ENCODE peak calls at places on chromosome 15, in eight cellular contexts. One of them, this sample, is unnamed.

GRCh38 chr15:77064539-77065308 is 6.2 kb downstream of the TSPAN3 start:
- DNase-seq in left ventricle myocardium inferior: no peak
- DNase-seq in Caco-2: no peak
- DNase-seq in right atrium auricular region: no peak
- DNase-seq in endodermal cell: no peak
- DNase-seq in body of pancreas: no peak
- DNase-seq in neural progenitor cell: no peak
- DNase-seq in K562: peak; percentile 20
- DNase-seq in this sample: no peak

GRCh38 chr15:90873998-90874605 is 5.7 kb downstream of the FURIN start:
- DNase-seq in endodermal cell: peak; percentile 81
- DNase-seq in neural progenitor cell: peak; percentile 61
- DNase-seq in body of pancreas: peak; percentile 87
- DNase-seq in Caco-2: peak; percentile 92
- DNase-seq in right atrium auricular region: no peak
- DNase-seq in K562: peak; percentile 60
- DNase-seq in left ventricle myocardium inferior: no peak
- DNase-seq in this sample: peak; percentile 86

GRCh38 chr15:62071711-62072308 is 5.0 kb downstream of the C2CD4A start:
- DNase-seq in endodermal cell: no peak
- DNase-seq in body of pancreas: no peak
- DNase-seq in K562: peak; percentile 34
- DNase-seq in neural progenitor cell: peak; percentile 56
- DNase-seq in left ventricle myocardium inferior: no peak
- DNase-seq in right atrium auricular region: no peak
- DNase-seq in Caco-2: no peak
- DNase-seq in this sample: peak; percentile 54

GRCh38 chr15:45434168-45434567 is 55.8 kb upstream of the GATM start:
- DNase-seq in K562: no peak
- DNase-seq in left ventricle myocardium inferior: no peak
- DNase-seq in right atrium auricular region: no peak
- DNase-seq in Caco-2: no peak
- DNase-seq in endodermal cell: no peak
- DNase-seq in body of pancreas: no peak
- DNase-seq in neural progenitor cell: no peak
- DNase-seq in this sample: no peak

GRCh38 chr15:56869573-56869972 is 48.9 kb upstream of the TCF12 start:
- DNase-seq in neural progenitor cell: peak; percentile 57
- DNase-seq in Caco-2: peak; percentile 31
- DNase-seq in body of pancreas: peak; percentile 49
- DNase-seq in right atrium auricular region: no peak
- DNase-seq in endodermal cell: peak; percentile 66
- DNase-seq in left ventricle myocardium inferior: peak; percentile 37
- DNase-seq in K562: no peak
- DNase-seq in this sample: no peak

GRCh38 chr15:90201150-90201943 is at the start of gene SEMA4B:
- DNase-seq in body of pancreas: peak; percentile 73
- DNase-seq in K562: peak; percentile 89
- DNase-seq in endodermal cell: peak; percentile 93
- DNase-seq in neural progenitor cell: peak; percentile 95
- DNase-seq in right atrium auricular region: no peak
- DNase-seq in Caco-2: peak; percentile 58
- DNase-seq in left ventricle myocardium inferior: peak; percentile 76
- DNase-seq in this sample: peak; percentile 99

GRCh38 chr15:82655606-82656005 is 8.4 kb upstream of the CPEB1 start:
- DNase-seq in neural progenitor cell: no peak
- DNase-seq in right atrium auricular region: no peak
- DNase-seq in body of pancreas: no peak
- DNase-seq in left ventricle myocardium inferior: no peak
- DNase-seq in K562: no peak
- DNase-seq in endodermal cell: no peak
- DNase-seq in Caco-2: no peak
- DNase-seq in this sample: no peak

GRCh38 chr15:78035319-78035718 is 42.2 kb downstream of the TBC1D2B start:
- DNase-seq in right atrium auricular region: no peak
- DNase-seq in K562: no peak
- DNase-seq in endodermal cell: no peak
- DNase-seq in Caco-2: no peak
- DNase-seq in neural progenitor cell: no peak
- DNase-seq in body of pancreas: no peak
- DNase-seq in left ventricle myocardium inferior: no peak
- DNase-seq in this sample: no peak

GRCh38 chr15:63593705-63594671 is 3.2 kb upstream of the FBXL22 start:
- DNase-seq in Caco-2: no peak
- DNase-seq in K562: no peak
- DNase-seq in left ventricle myocardium inferior: no peak
- DNase-seq in endodermal cell: no peak
- DNase-seq in body of pancreas: no peak
- DNase-seq in neural progenitor cell: no peak
- DNase-seq in right atrium auricular region: no peak
- DNase-seq in this sample: no peak

GRCh38 chr15:40918146-40918798 is 10.9 kb upstream of the DLL4 start:
- DNase-seq in K562: no peak
- DNase-seq in body of pancreas: no peak
- DNase-seq in right atrium auricular region: no peak
- DNase-seq in endodermal cell: no peak
- DNase-seq in neural progenitor cell: no peak
- DNase-seq in left ventricle myocardium inferior: no peak
- DNase-seq in Caco-2: no peak
- DNase-seq in this sample: no peak

DNA sequence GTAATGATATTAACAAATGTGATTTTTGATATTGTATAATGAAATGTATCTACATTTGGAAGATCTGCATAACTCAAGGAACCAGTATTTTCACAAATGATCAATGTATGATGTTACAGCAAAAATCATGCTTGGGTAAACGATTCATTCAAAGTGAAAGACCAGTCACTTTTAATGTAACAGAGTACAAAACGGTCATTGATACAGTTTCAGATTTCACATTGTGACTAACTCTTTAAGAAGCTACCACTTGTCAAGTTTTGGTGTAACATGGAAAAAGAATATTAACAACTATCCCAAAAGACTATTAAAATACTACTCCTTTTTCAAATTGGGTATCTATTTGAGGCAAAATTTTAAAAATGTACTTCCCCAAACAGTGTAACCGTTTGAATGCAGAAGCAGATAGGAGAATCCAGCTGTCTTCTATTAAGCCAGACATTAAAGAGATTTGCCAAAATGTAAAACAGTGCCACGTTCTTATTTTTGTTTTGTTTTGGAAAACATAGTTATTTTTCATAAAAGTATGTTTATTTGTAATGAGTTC is 31.7 kb downstream of the AKAP13 start:
- DNase-seq in right atrium auricular region: no peak
- DNase-seq in endodermal cell: no peak
- DNase-seq in left ventricle myocardium inferior: no peak
- DNase-seq in K562: no peak
- DNase-seq in Caco-2: no peak
- DNase-seq in neural progenitor cell: no peak
- DNase-seq in body of pancreas: no peak
- DNase-seq in this sample: no peak
- H3K4me3 ChIP-seq in right atrium auricular region: no peak overlapping the region
- H3K4me3 ChIP-seq in endodermal cell: no peak overlapping the region
- H3K4me3 ChIP-seq in left ventricle myocardium inferior: peak overlapping the region; percentile 44
- H3K4me3 ChIP-seq in K562: no peak overlapping the region
- H3K4me3 ChIP-seq in Caco-2: no peak overlapping the region
- H3K4me3 ChIP-seq in neural progenitor cell: no peak overlapping the region
- H3K4me3 ChIP-seq in body of pancreas: no peak overlapping the region
- H3K4me3 ChIP-seq in this sample: no peak overlapping the region

GRCh38 chr15:96353931-96354730 is 23.6 kb downstream of the NR2F2 start:
- DNase-seq in left ventricle myocardium inferior: peak; percentile 71
- DNase-seq in right atrium auricular region: no peak
- DNase-seq in neural progenitor cell: peak; percentile 88
- DNase-seq in body of pancreas: no peak
- DNase-seq in K562: peak; percentile 57
- DNase-seq in Caco-2: no peak
- DNase-seq in endodermal cell: peak; percentile 85
- DNase-seq in this sample: peak; percentile 92
- H3K27me3 ChIP-seq in left ventricle myocardium inferior: peaks cover 96% of the 10 kb centered on the region
- H3K27me3 ChIP-seq in right atrium auricular region: no peaks in the 10 kb centered on the region
- H3K27me3 ChIP-seq in neural progenitor cell: peaks cover 92% of the 10 kb centered on the region
- H3K27me3 ChIP-seq in body of pancreas: peaks cover 9% of the 10 kb centered on the region
- H3K27me3 ChIP-seq in K562: no peaks in the 10 kb centered on the region
- H3K27me3 ChIP-seq in Caco-2: no peaks in the 10 kb centered on the region
- H3K27me3 ChIP-seq in endodermal cell: peaks cover 100% of the 10 kb centered on the region
- H3K27me3 ChIP-seq in this sample: peaks cover 100% of the 10 kb centered on the region

DNA sequence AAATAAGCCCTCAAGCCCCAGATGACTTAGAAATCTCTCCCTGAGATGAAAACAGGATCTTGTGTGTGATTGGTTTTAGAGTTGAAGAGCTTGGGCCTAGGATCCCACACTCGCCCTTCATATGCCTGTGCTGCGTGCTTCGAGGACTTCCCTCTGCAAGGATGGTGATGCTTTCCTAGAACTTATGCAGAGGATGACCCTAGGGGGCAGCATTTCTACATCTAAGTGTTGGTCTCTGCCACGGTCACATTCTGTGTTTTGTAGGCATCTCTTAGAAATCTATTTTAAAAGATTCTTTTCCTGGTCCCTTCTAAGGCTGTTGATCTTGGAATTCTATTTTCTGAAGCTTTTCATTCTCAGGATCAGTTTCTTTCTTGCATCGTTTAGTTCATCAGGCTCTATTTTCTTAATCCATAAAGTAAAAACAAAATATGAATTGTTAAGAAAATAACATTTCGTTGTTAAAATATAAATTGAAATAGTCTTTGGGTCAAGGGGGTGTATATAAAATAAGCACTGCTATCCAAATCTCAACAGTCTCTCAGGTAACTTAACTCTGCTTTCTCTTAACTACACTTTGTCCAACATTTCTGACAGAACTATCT is 45.7 kb downstream of the WDR76 start:
- DNase-seq in body of pancreas: peak; percentile 48
- DNase-seq in right atrium auricular region: no peak
- DNase-seq in Caco-2: peak; percentile 56
- DNase-seq in left ventricle myocardium inferior: no peak
- DNase-seq in K562: peak; percentile 57
- DNase-seq in endodermal cell: peak; percentile 82
- DNase-seq in neural progenitor cell: peak; percentile 82
- DNase-seq in this sample: peak; percentile 81
- H3K36me3 ChIP-seq in body of pancreas: no peaks in the 10 kb centered on the region
- H3K36me3 ChIP-seq in right atrium auricular region: peaks cover 8% of the 10 kb centered on the region
- H3K36me3 ChIP-seq in Caco-2: no peaks in the 10 kb centered on the region
- H3K36me3 ChIP-seq in left ventricle myocardium inferior: peaks cover 41% of the 10 kb centered on the region
- H3K36me3 ChIP-seq in K562: peaks cover 67% of the 10 kb centered on the region
- H3K36me3 ChIP-seq in endodermal cell: peaks cover 10% of the 10 kb centered on the region
- H3K36me3 ChIP-seq in neural progenitor cell: no peaks in the 10 kb centered on the region
- H3K36me3 ChIP-seq in this sample: peaks cover 5% of the 10 kb centered on the region

DNA sequence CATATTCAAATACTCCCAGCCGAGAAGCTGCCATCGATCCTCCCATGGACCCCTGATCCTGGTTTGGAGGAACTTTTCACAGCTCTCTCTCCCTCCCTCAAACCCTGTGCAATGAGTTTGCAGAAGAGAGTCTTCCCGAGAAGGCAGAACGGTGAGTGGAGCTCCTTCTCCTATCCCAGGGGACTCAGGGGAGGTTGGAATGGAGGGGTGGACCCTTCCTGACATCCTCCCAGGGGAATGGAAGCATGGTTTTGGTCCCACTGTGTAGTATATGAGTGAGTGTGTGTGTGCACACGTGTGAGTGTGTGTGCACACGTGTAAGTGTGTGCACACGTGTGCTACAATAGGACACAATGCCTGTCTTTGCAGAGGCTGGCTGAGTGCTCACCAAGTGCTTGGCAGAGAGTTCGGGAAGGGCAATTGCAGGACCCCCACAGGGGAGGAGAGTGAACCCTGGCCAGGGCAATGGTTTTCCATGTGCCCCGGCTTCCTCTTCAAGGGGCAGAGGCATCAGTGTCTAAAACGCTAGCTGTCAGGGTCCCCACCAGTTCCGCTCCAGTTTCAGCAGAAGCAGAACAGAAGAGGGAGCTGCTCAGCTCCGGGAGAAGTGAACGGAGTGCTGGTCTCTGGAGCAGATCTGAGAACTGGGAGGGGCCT is 13.8 kb upstream of the IL16 start:
- DNase-seq in K562: no peak
- DNase-seq in Caco-2: no peak
- DNase-seq in left ventricle myocardium inferior: no peak
- DNase-seq in endodermal cell: peak; percentile 62
- DNase-seq in neural progenitor cell: peak; percentile 18
- DNase-seq in body of pancreas: no peak
- DNase-seq in right atrium auricular region: no peak
- DNase-seq in this sample: peak; percentile 66
- H3K4me3 ChIP-seq in K562: no peak overlapping the region
- H3K4me3 ChIP-seq in Caco-2: no peak overlapping the region
- H3K4me3 ChIP-seq in left ventricle myocardium inferior: peak overlapping the region; percentile 53
- H3K4me3 ChIP-seq in endodermal cell: no peak overlapping the region
- H3K4me3 ChIP-seq in neural progenitor cell: no peak overlapping the region
- H3K4me3 ChIP-seq in body of pancreas: no peak overlapping the region
- H3K4me3 ChIP-seq in right atrium auricular region: peak overlapping the region; percentile 41
- H3K4me3 ChIP-seq in this sample: no peak overlapping the region

DNA sequence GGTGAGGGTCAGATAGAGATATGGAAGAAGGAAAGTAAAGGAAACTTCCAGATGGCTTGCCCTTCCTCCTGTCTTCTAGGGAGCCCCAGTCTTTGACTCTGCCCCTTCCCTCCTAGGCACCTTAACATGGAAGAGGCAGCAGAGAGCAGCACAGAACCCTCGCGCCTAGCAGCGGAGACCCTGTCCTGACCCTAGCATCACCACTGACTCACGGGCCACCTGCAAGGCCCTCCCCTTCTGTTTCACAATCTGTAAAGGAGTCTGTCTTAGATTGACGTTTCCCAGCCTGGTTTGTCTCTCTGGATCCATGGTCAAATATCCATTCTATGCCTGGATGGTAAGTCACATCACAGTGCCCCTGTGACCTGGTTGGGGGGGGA is 29.0 kb downstream of the RNU5B-1 start:
- DNase-seq in neural progenitor cell: no peak
- DNase-seq in right atrium auricular region: no peak
- DNase-seq in K562: no peak
- DNase-seq in endodermal cell: no peak
- DNase-seq in Caco-2: no peak
- DNase-seq in left ventricle myocardium inferior: no peak
- DNase-seq in body of pancreas: no peak
- DNase-seq in this sample: peak; percentile 57
- H3K27me3 ChIP-seq in neural progenitor cell: no peaks in the 10 kb centered on the region
- H3K27me3 ChIP-seq in right atrium auricular region: no peaks in the 10 kb centered on the region
- H3K27me3 ChIP-seq in K562: peaks cover 49% of the 10 kb centered on the region
- H3K27me3 ChIP-seq in endodermal cell: no peaks in the 10 kb centered on the region
- H3K27me3 ChIP-seq in Caco-2: no peaks in the 10 kb centered on the region
- H3K27me3 ChIP-seq in left ventricle myocardium inferior: peaks cover 30% of the 10 kb centered on the region
- H3K27me3 ChIP-seq in body of pancreas: no peaks in the 10 kb centered on the region
- H3K27me3 ChIP-seq in this sample: no peaks in the 10 kb centered on the region

DNA sequence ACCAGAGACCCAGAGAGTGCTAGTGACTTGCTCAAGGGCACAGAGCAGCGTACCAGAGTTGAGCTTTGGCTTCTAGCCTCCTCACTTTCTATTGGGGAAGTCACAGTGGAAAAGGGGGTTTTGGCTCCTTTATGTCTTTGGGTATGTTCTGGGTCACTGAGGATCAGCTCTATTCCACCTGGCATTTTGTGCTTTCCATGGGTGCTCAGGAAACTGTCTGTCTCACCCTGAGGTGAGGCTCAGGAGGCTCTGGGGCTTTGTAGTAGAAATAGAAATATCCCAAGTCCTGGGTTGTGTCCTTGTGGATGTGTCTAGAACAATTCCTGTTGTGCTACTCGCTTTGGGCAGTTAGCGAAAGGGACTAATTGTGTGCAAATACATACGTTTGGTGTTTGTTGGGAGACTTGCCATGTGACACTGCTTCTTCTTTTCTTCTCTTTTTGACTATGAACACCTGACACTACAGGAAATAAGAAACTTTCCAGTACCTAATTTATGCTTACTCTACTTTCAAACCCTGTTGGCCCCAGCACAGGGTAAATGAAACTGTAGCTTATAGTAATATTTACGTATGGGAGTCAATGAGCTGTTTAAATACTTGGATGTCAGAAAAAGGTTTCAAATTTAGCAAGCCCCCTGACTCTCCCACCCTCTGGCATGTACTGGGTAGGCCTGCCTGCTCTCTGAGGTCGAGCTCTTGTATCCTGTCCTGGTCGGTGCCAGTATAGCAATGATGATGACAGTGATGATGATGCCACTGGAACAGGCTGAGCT is 35.6 kb downstream of the SMAD3 start:
- DNase-seq in body of pancreas: no peak
- DNase-seq in left ventricle myocardium inferior: no peak
- DNase-seq in right atrium auricular region: no peak
- DNase-seq in K562: no peak
- DNase-seq in Caco-2: no peak
- DNase-seq in endodermal cell: no peak
- DNase-seq in neural progenitor cell: no peak
- DNase-seq in this sample: no peak
- H3K36me3 ChIP-seq in body of pancreas: no peaks in the 10 kb centered on the region
- H3K36me3 ChIP-seq in left ventricle myocardium inferior: no peaks in the 10 kb centered on the region
- H3K36me3 ChIP-seq in right atrium auricular region: no peaks in the 10 kb centered on the region
- H3K36me3 ChIP-seq in K562: peaks cover 28% of the 10 kb centered on the region
- H3K36me3 ChIP-seq in Caco-2: no peaks in the 10 kb centered on the region
- H3K36me3 ChIP-seq in endodermal cell: peaks cover 7% of the 10 kb centered on the region
- H3K36me3 ChIP-seq in neural progenitor cell: no peaks in the 10 kb centered on the region
- H3K36me3 ChIP-seq in this sample: no peaks in the 10 kb centered on the region

This sample was measured in H7.